ENCODE peak calls at places on chromosomes 6 and 20, in seven cellular contexts. One of them, this sample, is unnamed.

GRCh38 chr6:3848380-3848779 is 793 bp upstream of the FAM50B start:
- DNase-seq in stromal cell of bone marrow: peak
- DNase-seq in upper lobe of right lung: no peak
- DNase-seq in germinal center: no peak
- DNase-seq in skeletal muscle cell: no peak
- DNase-seq in anterior cingulate cortex: no peak
- DNase-seq in KBM-7: no peak
- DNase-seq in this sample: no peak

GRCh38 chr20:57089701-57090144 is 176.7 kb downstream of the BMP7 start:
- DNase-seq in stromal cell of bone marrow: no peak
- DNase-seq in upper lobe of right lung: peak
- DNase-seq in germinal center: peak
- DNase-seq in skeletal muscle cell: no peak
- DNase-seq in anterior cingulate cortex: peak
- DNase-seq in KBM-7: peak
- DNase-seq in this sample: peak

GRCh38 chr6:26457407-26457795 is 354 bp upstream of the BTN2A1 start:
- DNase-seq in stromal cell of bone marrow: no peak
- DNase-seq in upper lobe of right lung: no peak
- DNase-seq in germinal center: no peak
- DNase-seq in skeletal muscle cell: no peak
- DNase-seq in anterior cingulate cortex: peak
- DNase-seq in KBM-7: no peak
- DNase-seq in this sample: no peak

GRCh38 chr6:14272111-14273085 is 154.8 kb downstream of the CD83 start:
- DNase-seq in stromal cell of bone marrow: no peak
- DNase-seq in upper lobe of right lung: no peak
- DNase-seq in germinal center: no peak
- DNase-seq in skeletal muscle cell: no peak
- DNase-seq in anterior cingulate cortex: no peak
- DNase-seq in KBM-7: no peak
- DNase-seq in this sample: no peak

GRCh38 chr6:44064089-44064947 is 62.9 kb downstream of the MRPL14 start:
- DNase-seq in stromal cell of bone marrow: peak
- DNase-seq in upper lobe of right lung: peak
- DNase-seq in germinal center: no peak
- DNase-seq in skeletal muscle cell: peak
- DNase-seq in anterior cingulate cortex: no peak
- DNase-seq in KBM-7: peak
- DNase-seq in this sample: no peak

GRCh38 chr20:8388146-8388545 is 256.1 kb downstream of the PLCB1 start:
- DNase-seq in stromal cell of bone marrow: peak
- DNase-seq in upper lobe of right lung: no peak
- DNase-seq in germinal center: no peak
- DNase-seq in skeletal muscle cell: peak
- DNase-seq in anterior cingulate cortex: no peak
- DNase-seq in KBM-7: no peak
- DNase-seq in this sample: no peak

GRCh38 chr6:20893415-20893814 is 359.2 kb downstream of the CDKAL1 start:
- DNase-seq in stromal cell of bone marrow: no peak
- DNase-seq in upper lobe of right lung: no peak
- DNase-seq in germinal center: no peak
- DNase-seq in skeletal muscle cell: no peak
- DNase-seq in anterior cingulate cortex: no peak
- DNase-seq in KBM-7: no peak
- DNase-seq in this sample: no peak

GRCh38 chr20:48066851-48067250 is 281.6 kb upstream of the SULF2 start:
- DNase-seq in stromal cell of bone marrow: no peak
- DNase-seq in upper lobe of right lung: no peak
- DNase-seq in germinal center: peak
- DNase-seq in skeletal muscle cell: no peak
- DNase-seq in anterior cingulate cortex: no peak
- DNase-seq in KBM-7: no peak
- DNase-seq in this sample: no peak

GRCh38 chr6:34696189-34696738 is 303 bp downstream of the ILRUN start:
- DNase-seq in stromal cell of bone marrow: no peak
- DNase-seq in upper lobe of right lung: peak
- DNase-seq in germinal center: peak
- DNase-seq in skeletal muscle cell: no peak
- DNase-seq in anterior cingulate cortex: no peak
- DNase-seq in KBM-7: no peak
- DNase-seq in this sample: peak

GRCh38 chr6:40563111-40563510 is 24.1 kb downstream of the LRFN2 start:
- DNase-seq in stromal cell of bone marrow: no peak
- DNase-seq in upper lobe of right lung: no peak
- DNase-seq in germinal center: no peak
- DNase-seq in skeletal muscle cell: no peak
- DNase-seq in anterior cingulate cortex: no peak
- DNase-seq in KBM-7: no peak
- DNase-seq in this sample: no peak

GRCh38 chr20:57402206-57403125 is 11.3 kb downstream of the RBM38 start:
- DNase-seq in stromal cell of bone marrow: no peak
- DNase-seq in upper lobe of right lung: no peak
- DNase-seq in germinal center: no peak
- DNase-seq in skeletal muscle cell: no peak
- DNase-seq in anterior cingulate cortex: no peak
- DNase-seq in KBM-7: no peak
- DNase-seq in this sample: peak

GRCh38 chr6:9487128-9487527 is 927.7 kb downstream of the TFAP2A start:
- DNase-seq in stromal cell of bone marrow: no peak
- DNase-seq in upper lobe of right lung: no peak
- DNase-seq in germinal center: no peak
- DNase-seq in skeletal muscle cell: no peak
- DNase-seq in anterior cingulate cortex: no peak
- DNase-seq in KBM-7: no peak
- DNase-seq in this sample: no peak

GRCh38 chr6:4950849-4951533 is 52.8 kb downstream of the RPP40 start:
- DNase-seq in stromal cell of bone marrow: no peak
- DNase-seq in upper lobe of right lung: no peak
- DNase-seq in germinal center: no peak
- DNase-seq in skeletal muscle cell: no peak
- DNase-seq in anterior cingulate cortex: no peak
- DNase-seq in KBM-7: no peak
- DNase-seq in this sample: no peak

GRCh38 chr6:44696686-44697085 is 309.2 kb downstream of the CDC5L start:
- DNase-seq in stromal cell of bone marrow: no peak
- DNase-seq in upper lobe of right lung: no peak
- DNase-seq in germinal center: no peak
- DNase-seq in skeletal muscle cell: no peak
- DNase-seq in anterior cingulate cortex: no peak
- DNase-seq in KBM-7: no peak
- DNase-seq in this sample: no peak

GRCh38 chr6:134437376-134437775 is 119.5 kb upstream of the SGK1 start:
- DNase-seq in stromal cell of bone marrow: no peak
- DNase-seq in upper lobe of right lung: no peak
- DNase-seq in germinal center: peak
- DNase-seq in skeletal muscle cell: no peak
- DNase-seq in anterior cingulate cortex: no peak
- DNase-seq in KBM-7: peak
- DNase-seq in this sample: no peak

GRCh38 chr6:166415306-166415705 is 32.6 kb upstream of the MPC1 start:
- DNase-seq in stromal cell of bone marrow: no peak
- DNase-seq in upper lobe of right lung: no peak
- DNase-seq in germinal center: no peak
- DNase-seq in skeletal muscle cell: no peak
- DNase-seq in anterior cingulate cortex: no peak
- DNase-seq in KBM-7: no peak
- DNase-seq in this sample: no peak

GRCh38 chr6:17593246-17593645 is 6.9 kb upstream of the FAM8A1 start:
- DNase-seq in stromal cell of bone marrow: no peak
- DNase-seq in upper lobe of right lung: no peak
- DNase-seq in germinal center: no peak
- DNase-seq in skeletal muscle cell: no peak
- DNase-seq in anterior cingulate cortex: no peak
- DNase-seq in KBM-7: no peak
- DNase-seq in this sample: no peak

GRCh38 chr6:164098857-164099534 is 684.5 kb downstream of the QKI start:
- DNase-seq in stromal cell of bone marrow: no peak
- DNase-seq in upper lobe of right lung: no peak
- DNase-seq in germinal center: no peak
- DNase-seq in skeletal muscle cell: peak
- DNase-seq in anterior cingulate cortex: no peak
- DNase-seq in KBM-7: no peak
- DNase-seq in this sample: no peak

GRCh38 chr6:137764464-137764863 is 102.6 kb upstream of the TNFAIP3 start:
- DNase-seq in stromal cell of bone marrow: peak
- DNase-seq in upper lobe of right lung: no peak
- DNase-seq in germinal center: no peak
- DNase-seq in skeletal muscle cell: peak
- DNase-seq in anterior cingulate cortex: no peak
- DNase-seq in KBM-7: no peak
- DNase-seq in this sample: no peak

GRCh38 chr6:14857501-14857900 is 388.4 kb upstream of the JARID2 start:
- DNase-seq in stromal cell of bone marrow: no peak
- DNase-seq in upper lobe of right lung: peak
- DNase-seq in germinal center: peak
- DNase-seq in skeletal muscle cell: no peak
- DNase-seq in anterior cingulate cortex: no peak
- DNase-seq in KBM-7: peak
- DNase-seq in this sample: peak

GRCh38 chr6:79138146-79138545 is 60.1 kb upstream of the PHIP start:
- DNase-seq in stromal cell of bone marrow: no peak
- DNase-seq in upper lobe of right lung: no peak
- DNase-seq in germinal center: no peak
- DNase-seq in skeletal muscle cell: no peak
- DNase-seq in anterior cingulate cortex: no peak
- DNase-seq in KBM-7: no peak
- DNase-seq in this sample: no peak

GRCh38 chr20:18404172-18404571 is 62.7 kb downstream of the DZANK1 start:
- DNase-seq in stromal cell of bone marrow: no peak
- DNase-seq in upper lobe of right lung: no peak
- DNase-seq in germinal center: no peak
- DNase-seq in skeletal muscle cell: no peak
- DNase-seq in anterior cingulate cortex: no peak
- DNase-seq in KBM-7: no peak
- DNase-seq in this sample: no peak

GRCh38 chr20:2658414-2659354 is 5.3 kb downstream of the IDH3B start:
- DNase-seq in stromal cell of bone marrow: no peak
- DNase-seq in upper lobe of right lung: no peak
- DNase-seq in germinal center: no peak
- DNase-seq in skeletal muscle cell: no peak
- DNase-seq in anterior cingulate cortex: no peak
- DNase-seq in KBM-7: peak
- DNase-seq in this sample: no peak

This sample was measured in kidney.